ENCODE peak calls at places on chromosome 6, in ten cellular contexts. One of them, this sample, is unnamed.
A peak's percentile ranks its signal among the peaks of the same experiment; 100 is the strongest.

GRCh38 chr6:43376551-43376981 is 7.1 kb upstream of the ZNF318 start:
- DNase-seq in activated CD4-positive, alpha-beta T cell treated with anti-CD3 and anti-CD28 coated beads for 1 hour: no peak
- DNase-seq in endothelial cell of umbilical vein: no peak
- DNase-seq in lower lobe of right lung: no peak
- DNase-seq in choroid plexus epithelial cell: peak; percentile 43
- DNase-seq in midbrain: no peak
- DNase-seq in effector CD8-positive, alpha-beta T cell: no peak
- DNase-seq in Kasumi-1: no peak
- DNase-seq in NCI-H1417: no peak
- DNase-seq in dorsolateral prefrontal cortex: no peak
- DNase-seq in this sample: no peak

GRCh38 chr6:104613416-104614001 is 246.2 kb downstream of the HACE1 start:
- DNase-seq in activated CD4-positive, alpha-beta T cell treated with anti-CD3 and anti-CD28 coated beads for 1 hour: no peak
- DNase-seq in endothelial cell of umbilical vein: no peak
- DNase-seq in lower lobe of right lung: no peak
- DNase-seq in choroid plexus epithelial cell: peak; percentile 89
- DNase-seq in midbrain: no peak
- DNase-seq in effector CD8-positive, alpha-beta T cell: no peak
- DNase-seq in Kasumi-1: no peak
- DNase-seq in NCI-H1417: no peak
- DNase-seq in dorsolateral prefrontal cortex: no peak
- DNase-seq in this sample: no peak

GRCh38 chr6:31058128-31058894 is 48.0 kb downstream of the MUC22 start:
- DNase-seq in activated CD4-positive, alpha-beta T cell treated with anti-CD3 and anti-CD28 coated beads for 1 hour: no peak
- DNase-seq in endothelial cell of umbilical vein: peak; percentile 80
- DNase-seq in lower lobe of right lung: no peak
- DNase-seq in choroid plexus epithelial cell: peak; percentile 93
- DNase-seq in midbrain: peak; percentile 67
- DNase-seq in effector CD8-positive, alpha-beta T cell: no peak
- DNase-seq in Kasumi-1: peak; percentile 16
- DNase-seq in NCI-H1417: no peak
- DNase-seq in dorsolateral prefrontal cortex: no peak
- DNase-seq in this sample: peak; percentile 76

GRCh38 chr6:52574709-52575489 is 2.0 kb downstream of the TRAM2 start:
- DNase-seq in activated CD4-positive, alpha-beta T cell treated with anti-CD3 and anti-CD28 coated beads for 1 hour: peak; percentile 40
- DNase-seq in endothelial cell of umbilical vein: peak; percentile 34
- DNase-seq in lower lobe of right lung: peak; percentile 57
- DNase-seq in choroid plexus epithelial cell: peak; percentile 61
- DNase-seq in midbrain: no peak
- DNase-seq in effector CD8-positive, alpha-beta T cell: peak; percentile 23
- DNase-seq in Kasumi-1: no peak
- DNase-seq in NCI-H1417: no peak
- DNase-seq in dorsolateral prefrontal cortex: no peak
- DNase-seq in this sample: no peak

GRCh38 chr6:18277181-18278006 is 13.1 kb upstream of the DEK start:
- DNase-seq in activated CD4-positive, alpha-beta T cell treated with anti-CD3 and anti-CD28 coated beads for 1 hour: no peak
- DNase-seq in endothelial cell of umbilical vein: no peak
- DNase-seq in lower lobe of right lung: no peak
- DNase-seq in choroid plexus epithelial cell: no peak
- DNase-seq in midbrain: no peak
- DNase-seq in effector CD8-positive, alpha-beta T cell: no peak
- DNase-seq in Kasumi-1: no peak
- DNase-seq in NCI-H1417: peak; percentile 67
- DNase-seq in dorsolateral prefrontal cortex: no peak
- DNase-seq in this sample: no peak

GRCh38 chr6:170470673-170471072 is 82.4 kb downstream of the PSMB1 start:
- DNase-seq in activated CD4-positive, alpha-beta T cell treated with anti-CD3 and anti-CD28 coated beads for 1 hour: no peak
- DNase-seq in endothelial cell of umbilical vein: no peak
- DNase-seq in lower lobe of right lung: no peak
- DNase-seq in choroid plexus epithelial cell: peak; percentile 36
- DNase-seq in midbrain: no peak
- DNase-seq in effector CD8-positive, alpha-beta T cell: no peak
- DNase-seq in Kasumi-1: no peak
- DNase-seq in NCI-H1417: no peak
- DNase-seq in dorsolateral prefrontal cortex: no peak
- DNase-seq in this sample: no peak

GRCh38 chr6:113495521-113495920 is 361.6 kb upstream of the MARCKS start:
- DNase-seq in activated CD4-positive, alpha-beta T cell treated with anti-CD3 and anti-CD28 coated beads for 1 hour: no peak
- DNase-seq in endothelial cell of umbilical vein: peak; percentile 91
- DNase-seq in lower lobe of right lung: no peak
- DNase-seq in choroid plexus epithelial cell: peak; percentile 79
- DNase-seq in midbrain: no peak
- DNase-seq in effector CD8-positive, alpha-beta T cell: no peak
- DNase-seq in Kasumi-1: no peak
- DNase-seq in NCI-H1417: no peak
- DNase-seq in dorsolateral prefrontal cortex: no peak
- DNase-seq in this sample: no peak

GRCh38 chr6:54112171-54112650 is 968 bp downstream of the MLIP start:
- DNase-seq in activated CD4-positive, alpha-beta T cell treated with anti-CD3 and anti-CD28 coated beads for 1 hour: no peak
- DNase-seq in endothelial cell of umbilical vein: peak; percentile 91
- DNase-seq in lower lobe of right lung: no peak
- DNase-seq in choroid plexus epithelial cell: peak; percentile 15
- DNase-seq in midbrain: no peak
- DNase-seq in effector CD8-positive, alpha-beta T cell: no peak
- DNase-seq in Kasumi-1: no peak
- DNase-seq in NCI-H1417: no peak
- DNase-seq in dorsolateral prefrontal cortex: no peak
- DNase-seq in this sample: no peak

GRCh38 chr6:5398530-5398929 is 137.2 kb downstream of the FARS2 start:
- DNase-seq in activated CD4-positive, alpha-beta T cell treated with anti-CD3 and anti-CD28 coated beads for 1 hour: no peak
- DNase-seq in endothelial cell of umbilical vein: peak; percentile 62
- DNase-seq in lower lobe of right lung: no peak
- DNase-seq in choroid plexus epithelial cell: peak; percentile 81
- DNase-seq in midbrain: no peak
- DNase-seq in effector CD8-positive, alpha-beta T cell: no peak
- DNase-seq in Kasumi-1: peak; percentile 84
- DNase-seq in NCI-H1417: peak; percentile 10
- DNase-seq in dorsolateral prefrontal cortex: no peak
- DNase-seq in this sample: no peak

GRCh38 chr6:152087096-152087495 is 279.6 kb downstream of the ESR1 start:
- DNase-seq in activated CD4-positive, alpha-beta T cell treated with anti-CD3 and anti-CD28 coated beads for 1 hour: no peak
- DNase-seq in endothelial cell of umbilical vein: no peak
- DNase-seq in lower lobe of right lung: no peak
- DNase-seq in choroid plexus epithelial cell: no peak
- DNase-seq in midbrain: no peak
- DNase-seq in effector CD8-positive, alpha-beta T cell: no peak
- DNase-seq in Kasumi-1: no peak
- DNase-seq in NCI-H1417: no peak
- DNase-seq in dorsolateral prefrontal cortex: no peak
- DNase-seq in this sample: no peak

GRCh38 chr6:146265051-146265450 is 236.2 kb downstream of the GRM1 start:
- DNase-seq in activated CD4-positive, alpha-beta T cell treated with anti-CD3 and anti-CD28 coated beads for 1 hour: no peak
- DNase-seq in endothelial cell of umbilical vein: no peak
- DNase-seq in lower lobe of right lung: no peak
- DNase-seq in choroid plexus epithelial cell: no peak
- DNase-seq in midbrain: no peak
- DNase-seq in effector CD8-positive, alpha-beta T cell: no peak
- DNase-seq in Kasumi-1: no peak
- DNase-seq in NCI-H1417: no peak
- DNase-seq in dorsolateral prefrontal cortex: no peak
- DNase-seq in this sample: no peak

GRCh38 chr6:53032853-53033252 is 32.4 kb upstream of the FBXO9 start:
- DNase-seq in activated CD4-positive, alpha-beta T cell treated with anti-CD3 and anti-CD28 coated beads for 1 hour: no peak
- DNase-seq in endothelial cell of umbilical vein: peak; percentile 22
- DNase-seq in lower lobe of right lung: no peak
- DNase-seq in choroid plexus epithelial cell: no peak
- DNase-seq in midbrain: peak; percentile 71
- DNase-seq in effector CD8-positive, alpha-beta T cell: no peak
- DNase-seq in Kasumi-1: no peak
- DNase-seq in NCI-H1417: no peak
- DNase-seq in dorsolateral prefrontal cortex: peak; percentile 42
- DNase-seq in this sample: no peak

GRCh38 chr6:131372535-131372934 is 200.5 kb upstream of the ARG1 start:
- DNase-seq in activated CD4-positive, alpha-beta T cell treated with anti-CD3 and anti-CD28 coated beads for 1 hour: no peak
- DNase-seq in endothelial cell of umbilical vein: no peak
- DNase-seq in lower lobe of right lung: no peak
- DNase-seq in choroid plexus epithelial cell: peak; percentile 4
- DNase-seq in midbrain: no peak
- DNase-seq in effector CD8-positive, alpha-beta T cell: no peak
- DNase-seq in Kasumi-1: no peak
- DNase-seq in NCI-H1417: no peak
- DNase-seq in dorsolateral prefrontal cortex: no peak
- DNase-seq in this sample: no peak

GRCh38 chr6:113120214-113120576 is 737.0 kb upstream of the MARCKS start:
- DNase-seq in activated CD4-positive, alpha-beta T cell treated with anti-CD3 and anti-CD28 coated beads for 1 hour: no peak
- DNase-seq in endothelial cell of umbilical vein: no peak
- DNase-seq in lower lobe of right lung: no peak
- DNase-seq in choroid plexus epithelial cell: peak; percentile 98
- DNase-seq in midbrain: no peak
- DNase-seq in effector CD8-positive, alpha-beta T cell: no peak
- DNase-seq in Kasumi-1: peak; percentile 52
- DNase-seq in NCI-H1417: no peak
- DNase-seq in dorsolateral prefrontal cortex: no peak
- DNase-seq in this sample: no peak

GRCh38 chr6:157609556-157609955 is 213.5 kb upstream of the SNX9 start:
- DNase-seq in activated CD4-positive, alpha-beta T cell treated with anti-CD3 and anti-CD28 coated beads for 1 hour: no peak
- DNase-seq in endothelial cell of umbilical vein: no peak
- DNase-seq in lower lobe of right lung: no peak
- DNase-seq in choroid plexus epithelial cell: no peak
- DNase-seq in midbrain: no peak
- DNase-seq in effector CD8-positive, alpha-beta T cell: no peak
- DNase-seq in Kasumi-1: no peak
- DNase-seq in NCI-H1417: no peak
- DNase-seq in dorsolateral prefrontal cortex: no peak
- DNase-seq in this sample: no peak

GRCh38 chr6:73263570-73263909 is 544 bp upstream of the KHDC1 start:
- DNase-seq in activated CD4-positive, alpha-beta T cell treated with anti-CD3 and anti-CD28 coated beads for 1 hour: no peak
- DNase-seq in endothelial cell of umbilical vein: no peak
- DNase-seq in lower lobe of right lung: no peak
- DNase-seq in choroid plexus epithelial cell: no peak
- DNase-seq in midbrain: no peak
- DNase-seq in effector CD8-positive, alpha-beta T cell: no peak
- DNase-seq in Kasumi-1: no peak
- DNase-seq in NCI-H1417: peak; percentile 64
- DNase-seq in dorsolateral prefrontal cortex: no peak
- DNase-seq in this sample: no peak

GRCh38 chr6:132651062-132651461 is 7.9 kb downstream of the TAAR1 start:
- DNase-seq in activated CD4-positive, alpha-beta T cell treated with anti-CD3 and anti-CD28 coated beads for 1 hour: no peak
- DNase-seq in endothelial cell of umbilical vein: no peak
- DNase-seq in lower lobe of right lung: no peak
- DNase-seq in choroid plexus epithelial cell: no peak
- DNase-seq in midbrain: no peak
- DNase-seq in effector CD8-positive, alpha-beta T cell: no peak
- DNase-seq in Kasumi-1: no peak
- DNase-seq in NCI-H1417: no peak
- DNase-seq in dorsolateral prefrontal cortex: no peak
- DNase-seq in this sample: no peak

GRCh38 chr6:35048631-35049083 is 92.5 kb downstream of the TCP11 start:
- DNase-seq in activated CD4-positive, alpha-beta T cell treated with anti-CD3 and anti-CD28 coated beads for 1 hour: peak; percentile 12
- DNase-seq in endothelial cell of umbilical vein: no peak
- DNase-seq in lower lobe of right lung: no peak
- DNase-seq in choroid plexus epithelial cell: peak; percentile 94
- DNase-seq in midbrain: peak; percentile 82
- DNase-seq in effector CD8-positive, alpha-beta T cell: no peak
- DNase-seq in Kasumi-1: no peak
- DNase-seq in NCI-H1417: no peak
- DNase-seq in dorsolateral prefrontal cortex: peak; percentile 70
- DNase-seq in this sample: no peak

GRCh38 chr6:21026576-21027273 is 492.5 kb downstream of the CDKAL1 start:
- DNase-seq in activated CD4-positive, alpha-beta T cell treated with anti-CD3 and anti-CD28 coated beads for 1 hour: no peak
- DNase-seq in endothelial cell of umbilical vein: peak; percentile 90
- DNase-seq in lower lobe of right lung: no peak
- DNase-seq in choroid plexus epithelial cell: peak; percentile 71
- DNase-seq in midbrain: no peak
- DNase-seq in effector CD8-positive, alpha-beta T cell: no peak
- DNase-seq in Kasumi-1: no peak
- DNase-seq in NCI-H1417: no peak
- DNase-seq in dorsolateral prefrontal cortex: no peak
- DNase-seq in this sample: no peak

GRCh38 chr6:80163754-80164187 is 57.3 kb downstream of the BCKDHB start:
- DNase-seq in activated CD4-positive, alpha-beta T cell treated with anti-CD3 and anti-CD28 coated beads for 1 hour: no peak
- DNase-seq in endothelial cell of umbilical vein: peak; percentile 60
- DNase-seq in lower lobe of right lung: no peak
- DNase-seq in choroid plexus epithelial cell: peak; percentile 75
- DNase-seq in midbrain: no peak
- DNase-seq in effector CD8-positive, alpha-beta T cell: no peak
- DNase-seq in Kasumi-1: peak; percentile 45
- DNase-seq in NCI-H1417: peak; percentile 7
- DNase-seq in dorsolateral prefrontal cortex: no peak
- DNase-seq in this sample: no peak

GRCh38 chr6:25499851-25500250 is 152.2 kb upstream of the SCGN start:
- DNase-seq in activated CD4-positive, alpha-beta T cell treated with anti-CD3 and anti-CD28 coated beads for 1 hour: no peak
- DNase-seq in endothelial cell of umbilical vein: no peak
- DNase-seq in lower lobe of right lung: no peak
- DNase-seq in choroid plexus epithelial cell: peak; percentile 25
- DNase-seq in midbrain: no peak
- DNase-seq in effector CD8-positive, alpha-beta T cell: no peak
- DNase-seq in Kasumi-1: no peak
- DNase-seq in NCI-H1417: no peak
- DNase-seq in dorsolateral prefrontal cortex: no peak
- DNase-seq in this sample: no peak

GRCh38 chr6:49646942-49647341 is 10.3 kb upstream of the RHAG start:
- DNase-seq in activated CD4-positive, alpha-beta T cell treated with anti-CD3 and anti-CD28 coated beads for 1 hour: no peak
- DNase-seq in endothelial cell of umbilical vein: no peak
- DNase-seq in lower lobe of right lung: no peak
- DNase-seq in choroid plexus epithelial cell: no peak
- DNase-seq in midbrain: no peak
- DNase-seq in effector CD8-positive, alpha-beta T cell: no peak
- DNase-seq in Kasumi-1: no peak
- DNase-seq in NCI-H1417: no peak
- DNase-seq in dorsolateral prefrontal cortex: no peak
- DNase-seq in this sample: no peak

GRCh38 chr6:8047466-8048292 is 16.5 kb downstream of the BLOC1S5 start:
- DNase-seq in activated CD4-positive, alpha-beta T cell treated with anti-CD3 and anti-CD28 coated beads for 1 hour: no peak
- DNase-seq in endothelial cell of umbilical vein: peak; percentile 82
- DNase-seq in lower lobe of right lung: no peak
- DNase-seq in choroid plexus epithelial cell: peak; percentile 72
- DNase-seq in midbrain: no peak
- DNase-seq in effector CD8-positive, alpha-beta T cell: no peak
- DNase-seq in Kasumi-1: no peak
- DNase-seq in NCI-H1417: no peak
- DNase-seq in dorsolateral prefrontal cortex: no peak
- DNase-seq in this sample: no peak

GRCh38 chr6:36389353-36389752 is 1.9 kb upstream of the ETV7 start:
- DNase-seq in activated CD4-positive, alpha-beta T cell treated with anti-CD3 and anti-CD28 coated beads for 1 hour: no peak
- DNase-seq in endothelial cell of umbilical vein: no peak
- DNase-seq in lower lobe of right lung: no peak
- DNase-seq in choroid plexus epithelial cell: no peak
- DNase-seq in midbrain: no peak
- DNase-seq in effector CD8-positive, alpha-beta T cell: no peak
- DNase-seq in Kasumi-1: no peak
- DNase-seq in NCI-H1417: no peak
- DNase-seq in dorsolateral prefrontal cortex: no peak
- DNase-seq in this sample: no peak

GRCh38 chr6:7050911-7051779 is 56.6 kb upstream of the RREB1 start:
- DNase-seq in activated CD4-positive, alpha-beta T cell treated with anti-CD3 and anti-CD28 coated beads for 1 hour: peak; percentile 13
- DNase-seq in endothelial cell of umbilical vein: peak; percentile 21
- DNase-seq in lower lobe of right lung: peak; percentile 78
- DNase-seq in choroid plexus epithelial cell: peak; percentile 73
- DNase-seq in midbrain: no peak
- DNase-seq in effector CD8-positive, alpha-beta T cell: peak; percentile 9
- DNase-seq in Kasumi-1: peak; percentile 22
- DNase-seq in NCI-H1417: peak; percentile 62
- DNase-seq in dorsolateral prefrontal cortex: no peak
- DNase-seq in this sample: peak; percentile 74

GRCh38 chr6:42028234-42029061 is 21.9 kb upstream of the TAF8 start:
- DNase-seq in activated CD4-positive, alpha-beta T cell treated with anti-CD3 and anti-CD28 coated beads for 1 hour: no peak
- DNase-seq in endothelial cell of umbilical vein: peak; percentile 62
- DNase-seq in lower lobe of right lung: peak; percentile 64
- DNase-seq in choroid plexus epithelial cell: peak; percentile 88
- DNase-seq in midbrain: no peak
- DNase-seq in effector CD8-positive, alpha-beta T cell: no peak
- DNase-seq in Kasumi-1: peak; percentile 86
- DNase-seq in NCI-H1417: no peak
- DNase-seq in dorsolateral prefrontal cortex: no peak
- DNase-seq in this sample: no peak

GRCh38 chr6:99746261-99746895 is 139.7 kb downstream of the PRDM13 start:
- DNase-seq in activated CD4-positive, alpha-beta T cell treated with anti-CD3 and anti-CD28 coated beads for 1 hour: peak; percentile 15
- DNase-seq in endothelial cell of umbilical vein: peak; percentile 81
- DNase-seq in lower lobe of right lung: no peak
- DNase-seq in choroid plexus epithelial cell: peak; percentile 90
- DNase-seq in midbrain: peak; percentile 78
- DNase-seq in effector CD8-positive, alpha-beta T cell: peak; percentile 7
- DNase-seq in Kasumi-1: peak; percentile 81
- DNase-seq in NCI-H1417: peak; percentile 62
- DNase-seq in dorsolateral prefrontal cortex: no peak
- DNase-seq in this sample: no peak

GRCh38 chr6:30781362-30781696 is 37.0 kb upstream of the IER3 start:
- DNase-seq in activated CD4-positive, alpha-beta T cell treated with anti-CD3 and anti-CD28 coated beads for 1 hour: no peak
- DNase-seq in endothelial cell of umbilical vein: no peak
- DNase-seq in lower lobe of right lung: no peak
- DNase-seq in choroid plexus epithelial cell: no peak
- DNase-seq in midbrain: no peak
- DNase-seq in effector CD8-positive, alpha-beta T cell: no peak
- DNase-seq in Kasumi-1: no peak
- DNase-seq in NCI-H1417: no peak
- DNase-seq in dorsolateral prefrontal cortex: no peak
- DNase-seq in this sample: no peak

This sample was measured in RWPE2.